ENCODE peak calls at places on chromosomes 3 and 15, in five cellular contexts. A, L, V, C and Y are unnamed samples.

GRCh38 chr15:37017031-37017625 is 83.2 kb downstream of the MEIS2 start:
- DNase-seq in V (no peak), C (no peak), A (no peak), L (peak), Y (no peak)

GRCh38 chr3:3065876-3066275 is 44.3 kb downstream of the IL5RA start:
- DNase-seq in V (no peak), C (no peak), L (no peak), A (no peak), Y (no peak)

GRCh38 chr15:67479781-67480180 is 41.1 kb upstream of the C15orf61 start:
- DNase-seq in L (no peak), V (no peak), A (no peak), C (peak), Y (no peak)

GRCh38 chr3:139640456-139640855 is 37.3 kb downstream of the NMNAT3 start:
- DNase-seq in C (no peak), V (no peak), L (no peak), A (no peak), Y (no peak)

GRCh38 chr15:62749445-62749844 is 293.1 kb upstream of the TPM1 start:
- DNase-seq in V (no peak), C (no peak), A (no peak), L (no peak), Y (no peak)

GRCh38 chr3:52028572-52028971 is 27.8 kb downstream of the DUSP7 start:
- DNase-seq in A (no peak), L (no peak), C (no peak), V (no peak), Y (no peak)

GRCh38 chr15:57540736-57541135 is 51.0 kb upstream of the MYZAP start:
- DNase-seq in L (peak), V (no peak), C (no peak), A (no peak), Y (no peak)

GRCh38 chr15:35519536-35520149 is 26.3 kb downstream of the DPH6 start:
- DNase-seq in V (no peak), L (peak), C (peak), A (peak), Y (no peak)

GRCh38 chr3:178385280-178385952 is 150.8 kb upstream of the KCNMB2 start:
- DNase-seq in L (peak), C (peak), A (peak), V (peak), Y (no peak)

GRCh38 chr3:108380128-108380795 is 83.9 kb downstream of the HHLA2 start:
- DNase-seq in A (no peak), L (no peak), V (no peak), C (no peak), Y (no peak)

DNA sequence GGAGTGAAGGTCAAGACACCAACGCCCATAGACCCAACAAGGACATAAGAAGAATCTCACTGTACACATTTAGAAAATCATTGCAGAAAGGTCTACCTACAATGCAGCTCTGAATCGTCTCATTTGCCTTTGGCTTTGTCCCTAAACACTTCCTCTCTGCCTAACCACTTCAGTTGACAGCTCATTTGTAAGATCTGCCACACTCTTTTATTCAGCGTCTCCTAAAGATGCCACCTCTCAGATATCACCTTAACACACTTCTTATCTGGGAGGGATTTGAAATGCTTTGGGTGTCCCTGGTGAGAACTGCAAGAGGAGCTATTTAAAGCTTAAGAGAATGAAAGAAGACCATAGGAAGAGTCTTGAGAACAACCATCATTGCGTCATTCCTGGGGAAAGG is 38.7 kb downstream of the RAB27A start:
- DNase-seq in A (no peak), V (no peak), C (no peak), L (no peak), Y (no peak)
- H3K4ac ChIP-seq in A (no peak), V (no peak), C (no peak), L (no peak), Y (no peak)

DNA sequence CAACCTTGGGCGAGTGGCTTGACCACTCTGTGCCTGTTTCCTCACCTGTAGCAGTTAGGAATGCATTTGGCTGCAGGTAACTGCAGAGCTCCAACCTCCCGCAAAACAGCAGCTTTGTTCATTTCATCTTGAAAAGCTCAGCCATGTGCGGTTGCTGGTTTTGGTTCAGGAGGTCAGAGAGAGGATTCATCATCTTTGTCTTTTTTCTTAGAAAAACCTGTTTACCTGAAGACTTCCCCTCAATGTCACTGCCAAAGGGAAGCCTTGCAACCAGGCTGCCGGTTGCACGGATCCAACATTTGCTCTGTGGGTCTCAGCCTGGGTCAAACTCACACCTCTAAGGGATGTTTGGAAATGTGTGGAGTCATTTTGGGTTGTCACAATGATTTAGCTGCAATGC is 16.4 kb upstream of the FURIN start:
- DNase-seq in V (no peak), A (no peak), L (no peak), C (no peak), Y (no peak)
- H2BK12ac ChIP-seq in V (no peak), A (no peak), L (no peak), C (no peak), Y (no peak)

GRCh38 chr3:134355416-134355815 is 18.8 kb downstream of the AMOTL2 start:
- DNase-seq in V (no peak), C (no peak), L (peak), A (no peak), Y (no peak)
- H3K4ac ChIP-seq in V (no peak), C (no peak), L (no peak), A (no peak), Y (no peak)

GRCh38 chr3:34020221-34020620 is 221.8 kb downstream of the PDCD6IP start:
- DNase-seq in L (no peak), C (no peak), V (no peak), A (no peak), Y (no peak)

GRCh38 chr3:34020761-34021635 is 222.6 kb downstream of the PDCD6IP start:
- DNase-seq in C (no peak), A (no peak), L (no peak), V (no peak), Y (no peak)

GRCh38 chr3:34024447-34025240 is 226.2 kb downstream of the PDCD6IP start:
- DNase-seq in L (no peak), A (no peak), C (no peak), V (no peak), Y (no peak)

GRCh38 chr3:34019158-34019557 is 220.7 kb downstream of the PDCD6IP start:
- DNase-seq in C (no peak), V (no peak), A (no peak), L (no peak), Y (no peak)

DNA sequence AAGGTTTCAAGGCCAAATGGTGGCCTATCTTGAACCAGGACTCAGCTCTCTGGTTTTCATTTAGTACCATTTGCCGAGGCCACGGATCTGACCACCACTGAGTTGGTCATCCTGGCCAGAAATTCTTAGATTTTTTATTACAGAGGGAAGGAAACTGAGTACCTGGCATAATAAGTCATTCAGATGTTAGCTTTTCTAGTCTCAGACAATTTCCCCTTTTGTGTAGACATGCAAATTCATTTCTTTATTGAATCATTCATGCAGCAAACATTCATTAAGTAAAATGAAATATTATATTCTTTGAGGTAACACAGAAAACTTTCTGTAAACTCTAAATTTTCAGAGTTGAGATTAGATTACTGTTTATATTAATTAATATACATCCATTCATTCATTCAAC is 223.7 kb downstream of the PDCD6IP start:
- DNase-seq in V (no peak), C (no peak), L (no peak), A (no peak), Y (no peak)
- H2BK12ac ChIP-seq in V (no peak), C (no peak), L (no peak), A (no peak), Y (no peak)

DNA sequence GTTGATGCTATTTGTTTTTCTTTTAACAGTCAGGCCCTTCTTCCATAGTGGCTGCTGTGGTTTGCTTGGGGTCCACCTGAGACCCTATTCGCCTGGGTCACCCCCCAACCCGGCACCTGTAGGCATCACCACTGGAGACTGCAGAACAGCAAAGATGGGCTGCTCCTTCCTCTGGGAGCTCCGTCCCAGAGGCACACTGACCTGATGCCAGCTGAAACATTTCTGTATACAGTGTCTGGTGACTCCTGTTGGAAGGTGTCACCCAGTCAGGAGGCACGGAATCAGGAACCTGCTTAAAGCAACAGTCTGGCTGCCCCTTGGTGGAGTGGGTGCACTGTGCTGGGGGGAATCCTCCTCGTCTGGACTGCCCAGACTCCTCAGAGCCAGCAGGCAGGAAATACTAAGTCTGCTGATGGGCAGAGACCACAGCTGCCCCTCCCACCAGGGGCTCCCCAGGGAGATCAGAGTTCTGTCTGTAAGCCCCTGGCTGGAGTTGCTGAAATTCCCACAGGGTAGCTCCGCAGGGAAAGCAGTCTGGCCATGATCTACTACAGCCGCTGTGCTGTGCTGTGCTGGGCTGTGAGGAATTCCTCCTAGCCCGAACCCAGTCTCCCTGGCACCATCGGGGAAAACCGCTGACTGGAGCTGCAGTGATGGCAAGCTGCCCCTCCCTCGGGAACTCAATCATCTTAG is 248.2 kb downstream of the TBC1D5 start:
- DNase-seq in L (no peak), C (no peak), A (no peak), V (no peak), Y (peak)
- H3K4ac ChIP-seq in L (no peak), C (no peak), A (no peak), V (no peak), Y (no peak)

GRCh38 chr3:113212155-113212844 is 943 bp downstream of the BOC start:
- DNase-seq in C (peak), A (no peak), L (peak), V (peak), Y (no peak)
- H2BK12ac ChIP-seq in C (peak), A (peak), L (peak), V (peak), Y (no peak)

DNA sequence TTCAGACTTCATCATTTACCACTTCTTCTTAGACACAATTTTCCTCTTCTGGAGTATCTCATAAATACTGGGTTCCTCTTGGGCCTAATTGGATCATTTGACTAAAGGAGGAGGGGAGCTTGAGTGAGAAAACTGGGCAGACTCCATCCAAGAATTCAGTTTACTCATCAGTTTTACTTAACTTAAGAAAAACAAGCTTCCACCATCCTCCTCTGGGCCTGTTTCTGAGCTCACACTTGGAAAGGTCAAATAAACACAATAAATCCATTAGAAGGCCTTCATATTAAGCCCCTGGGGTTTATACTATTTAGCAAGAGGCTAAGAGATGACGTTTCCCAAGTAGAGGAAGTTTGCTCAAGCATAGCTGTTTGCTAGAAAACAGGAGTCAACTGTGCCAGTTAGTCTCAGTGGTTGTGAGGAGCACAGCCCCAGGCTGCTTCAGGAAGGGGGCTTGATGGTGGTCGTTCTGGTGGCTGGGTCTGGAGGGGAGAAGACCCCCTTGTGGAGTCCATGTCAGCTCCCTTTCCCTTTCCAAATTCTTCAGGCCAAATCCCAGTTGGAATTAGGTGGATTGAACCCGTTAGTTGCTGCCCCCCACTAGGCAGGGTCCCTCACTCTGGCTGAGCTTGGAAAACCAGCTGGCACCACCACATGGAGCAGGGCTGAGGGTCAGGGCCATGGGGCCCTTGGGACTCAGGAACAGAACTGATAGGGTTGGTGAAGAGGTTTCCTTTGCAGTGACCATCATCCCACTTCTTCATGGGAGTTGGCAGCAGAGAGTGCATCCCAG is 64.8 kb downstream of the SPSB4 start:
- DNase-seq in V (no peak), A (no peak), C (peak), L (no peak), Y (peak)
- H3K4ac ChIP-seq in V (no peak), A (no peak), C (no peak), L (no peak), Y (no peak)

GRCh38 chr3:125059488-125060245 is 3.9 kb upstream of the HEG1 start:
- DNase-seq in C (peak), V (no peak), L (no peak), A (no peak), Y (no peak)

GRCh38 chr3:125061170-125061569 is 5.4 kb upstream of the HEG1 start:
- DNase-seq in V (no peak), L (peak), A (no peak), C (peak), Y (no peak)

GRCh38 chr3:125058959-125059358 is 3.2 kb upstream of the HEG1 start:
- DNase-seq in L (no peak), V (no peak), C (no peak), A (no peak), Y (no peak)

GRCh38 chr3:125061646-125062045 is 5.8 kb upstream of the HEG1 start:
- DNase-seq in V (no peak), C (no peak), L (no peak), A (no peak), Y (no peak)

DNA sequence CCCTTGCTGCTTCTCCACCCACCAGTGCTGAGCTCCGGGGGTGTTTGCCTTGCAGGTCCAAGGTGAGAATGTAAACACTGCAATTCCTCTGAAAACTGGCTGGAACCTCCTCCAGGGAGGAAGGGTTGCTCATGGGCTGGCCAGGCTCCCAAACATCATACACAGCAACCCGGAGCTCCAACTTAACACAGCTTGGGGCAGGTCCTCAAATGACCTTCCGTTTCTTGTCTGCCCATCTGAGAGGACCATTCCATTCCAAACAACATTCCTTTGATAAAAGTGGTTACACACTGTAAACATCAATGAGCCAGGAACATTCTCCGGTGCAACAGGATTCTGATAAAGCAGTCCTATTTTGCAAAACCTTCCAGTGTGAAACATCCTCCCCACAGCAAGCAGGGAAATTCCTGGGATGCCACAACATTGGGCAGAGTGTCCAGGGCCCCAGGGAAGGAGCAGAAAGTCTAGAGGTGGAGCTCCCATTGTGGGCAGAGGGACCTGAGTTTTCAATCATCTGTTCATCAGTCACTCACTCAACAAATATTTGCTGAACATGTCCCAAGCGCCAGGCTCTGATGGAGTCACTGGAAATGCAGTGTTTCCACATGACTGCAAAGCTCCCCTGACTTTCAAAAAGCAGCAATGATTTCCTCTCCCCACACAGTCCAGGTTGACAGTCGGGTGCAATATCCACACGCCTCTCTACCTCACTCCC is 7.3 kb upstream of the HEG1 start:
- DNase-seq in C (peak), A (no peak), L (peak), V (no peak), Y (no peak)
- H2BK12ac ChIP-seq in C (peak), A (no peak), L (peak), V (no peak), Y (no peak)